ENCODE peak calls at places on chromosomes 11 and 22, in six cellular contexts. J is LoVo, V is NCI-H345, B is heart right ventricle, X is esophagus squamous epithelium, M is thoracic aorta. Z is an unnamed sample.

GRCh38 chr11:122656073-122656630 is 630 bp downstream of the UBASH3B start:
- DNase-seq in M (no peak), V (peak), X (no peak), J (peak), B (peak), Z (no peak)

GRCh38 chr11:69215784-69216415 is 60.2 kb downstream of the SMIM38 start:
- DNase-seq in J (peak), V (no peak), M (no peak), B (no peak), X (no peak), Z (no peak)

GRCh38 chr11:71080239-71081097 is 171.9 kb downstream of the SHANK2 start:
- DNase-seq in B (peak), J (peak), M (no peak), X (no peak), V (peak), Z (peak)

GRCh38 chr11:108559340-108559739 is 34.2 kb downstream of the EXPH5 start:
- DNase-seq in V (no peak), M (no peak), J (no peak), B (no peak), X (no peak), Z (no peak)

GRCh38 chr11:116986521-116987105 is 111.6 kb downstream of the SIK3 start:
- DNase-seq in M (no peak), J (no peak), V (no peak), X (no peak), B (no peak), Z (no peak)

GRCh38 chr11:77789061-77789730 is 31.3 kb downstream of the RSF1 start:
- DNase-seq in M (no peak), V (no peak), X (no peak), B (no peak), J (no peak), Z (no peak)

GRCh38 chr22:42072606-42073330 is 1.3 kb upstream of the PHETA2 start:
- DNase-seq in B (no peak), M (no peak), V (no peak), J (no peak), X (no peak), Z (no peak)

GRCh38 chr11:130202009-130202817 is 42.6 kb downstream of the ST14 start:
- DNase-seq in J (no peak), V (no peak), X (no peak), B (no peak), M (no peak), Z (no peak)

GRCh38 chr11:48900131-48900800 is 83.4 kb downstream of the TRIM51G start:
- DNase-seq in J (no peak), B (no peak), M (no peak), V (no peak), X (no peak), Z (no peak)

Z was measured in Ammon's horn.